ENCODE peak calls at places on chromosome 9, in nine cellular contexts. One of them, this sample, is unnamed.

GRCh38 chr9:117343416-117343815 is 71.4 kb downstream of the ASTN2 start:
- DNase-seq in cardiac fibroblast: no peak
- DNase-seq in nephron progenitor cell: no peak
- DNase-seq in K562: no peak
- DNase-seq in activated CD4-positive, alpha-beta T cell treated with anti-CD3 and anti-CD28 coated beads for 48 hours: no peak
- DNase-seq in cerebellar nuclear complex: no peak
- DNase-seq in Right ventricle myocardium inferior: no peak
- DNase-seq in type B pancreatic cell: no peak
- DNase-seq in stimulated activated effector memory CD8-positive, alpha-beta T cell treated with anti-CD3 and anti-CD28 coated beads, Interleukin-12 subunit alpha, Interleukin-12 subunit beta, amount 100 ng/mL, for 72 hours: no peak
- DNase-seq in this sample: no peak

GRCh38 chr9:91933556-91934352 is 16.3 kb downstream of the ROR2 start:
- DNase-seq in cardiac fibroblast: peak
- DNase-seq in nephron progenitor cell: no peak
- DNase-seq in K562: no peak
- DNase-seq in activated CD4-positive, alpha-beta T cell treated with anti-CD3 and anti-CD28 coated beads for 48 hours: no peak
- DNase-seq in cerebellar nuclear complex: no peak
- DNase-seq in Right ventricle myocardium inferior: no peak
- DNase-seq in type B pancreatic cell: no peak
- DNase-seq in stimulated activated effector memory CD8-positive, alpha-beta T cell treated with anti-CD3 and anti-CD28 coated beads, Interleukin-12 subunit alpha, Interleukin-12 subunit beta, amount 100 ng/mL, for 72 hours: no peak
- DNase-seq in this sample: no peak

GRCh38 chr9:37412431-37413151 is 9.9 kb upstream of the GRHPR start:
- DNase-seq in cardiac fibroblast: peak
- DNase-seq in nephron progenitor cell: no peak
- DNase-seq in K562: no peak
- DNase-seq in activated CD4-positive, alpha-beta T cell treated with anti-CD3 and anti-CD28 coated beads for 48 hours: no peak
- DNase-seq in cerebellar nuclear complex: no peak
- DNase-seq in Right ventricle myocardium inferior: no peak
- DNase-seq in type B pancreatic cell: no peak
- DNase-seq in stimulated activated effector memory CD8-positive, alpha-beta T cell treated with anti-CD3 and anti-CD28 coated beads, Interleukin-12 subunit alpha, Interleukin-12 subunit beta, amount 100 ng/mL, for 72 hours: no peak
- DNase-seq in this sample: no peak

GRCh38 chr9:137785704-137786161 is 91.8 kb upstream of the CACNA1B start:
- DNase-seq in cardiac fibroblast: no peak
- DNase-seq in nephron progenitor cell: no peak
- DNase-seq in K562: no peak
- DNase-seq in activated CD4-positive, alpha-beta T cell treated with anti-CD3 and anti-CD28 coated beads for 48 hours: no peak
- DNase-seq in cerebellar nuclear complex: no peak
- DNase-seq in Right ventricle myocardium inferior: no peak
- DNase-seq in type B pancreatic cell: no peak
- DNase-seq in stimulated activated effector memory CD8-positive, alpha-beta T cell treated with anti-CD3 and anti-CD28 coated beads, Interleukin-12 subunit alpha, Interleukin-12 subunit beta, amount 100 ng/mL, for 72 hours: no peak
- DNase-seq in this sample: peak

GRCh38 chr9:89850633-89851325 is 246.0 kb downstream of the GADD45G start:
- DNase-seq in cardiac fibroblast: peak
- DNase-seq in nephron progenitor cell: no peak
- DNase-seq in K562: no peak
- DNase-seq in activated CD4-positive, alpha-beta T cell treated with anti-CD3 and anti-CD28 coated beads for 48 hours: no peak
- DNase-seq in cerebellar nuclear complex: no peak
- DNase-seq in Right ventricle myocardium inferior: no peak
- DNase-seq in type B pancreatic cell: no peak
- DNase-seq in stimulated activated effector memory CD8-positive, alpha-beta T cell treated with anti-CD3 and anti-CD28 coated beads, Interleukin-12 subunit alpha, Interleukin-12 subunit beta, amount 100 ng/mL, for 72 hours: no peak
- DNase-seq in this sample: no peak

GRCh38 chr9:129109952-129110739 is 447 bp downstream of the CRAT start:
- DNase-seq in cardiac fibroblast: no peak
- DNase-seq in nephron progenitor cell: peak
- DNase-seq in K562: no peak
- DNase-seq in activated CD4-positive, alpha-beta T cell treated with anti-CD3 and anti-CD28 coated beads for 48 hours: no peak
- DNase-seq in cerebellar nuclear complex: no peak
- DNase-seq in Right ventricle myocardium inferior: peak
- DNase-seq in type B pancreatic cell: no peak
- DNase-seq in stimulated activated effector memory CD8-positive, alpha-beta T cell treated with anti-CD3 and anti-CD28 coated beads, Interleukin-12 subunit alpha, Interleukin-12 subunit beta, amount 100 ng/mL, for 72 hours: no peak
- DNase-seq in this sample: peak

GRCh38 chr9:95018099-95018927 is 291.8 kb downstream of the AOPEP start:
- DNase-seq in cardiac fibroblast: peak
- DNase-seq in nephron progenitor cell: no peak
- DNase-seq in K562: no peak
- DNase-seq in activated CD4-positive, alpha-beta T cell treated with anti-CD3 and anti-CD28 coated beads for 48 hours: peak
- DNase-seq in cerebellar nuclear complex: no peak
- DNase-seq in Right ventricle myocardium inferior: no peak
- DNase-seq in type B pancreatic cell: no peak
- DNase-seq in stimulated activated effector memory CD8-positive, alpha-beta T cell treated with anti-CD3 and anti-CD28 coated beads, Interleukin-12 subunit alpha, Interleukin-12 subunit beta, amount 100 ng/mL, for 72 hours: no peak
- DNase-seq in this sample: peak

GRCh38 chr9:94717656-94718225 is 8.8 kb upstream of the AOPEP start:
- DNase-seq in cardiac fibroblast: peak
- DNase-seq in nephron progenitor cell: no peak
- DNase-seq in K562: no peak
- DNase-seq in activated CD4-positive, alpha-beta T cell treated with anti-CD3 and anti-CD28 coated beads for 48 hours: no peak
- DNase-seq in cerebellar nuclear complex: no peak
- DNase-seq in Right ventricle myocardium inferior: no peak
- DNase-seq in type B pancreatic cell: no peak
- DNase-seq in stimulated activated effector memory CD8-positive, alpha-beta T cell treated with anti-CD3 and anti-CD28 coated beads, Interleukin-12 subunit alpha, Interleukin-12 subunit beta, amount 100 ng/mL, for 72 hours: no peak
- DNase-seq in this sample: no peak

GRCh38 chr9:136543280-136543679 is 2.6 kb downstream of the NOTCH1 start:
- DNase-seq in cardiac fibroblast: no peak
- DNase-seq in nephron progenitor cell: no peak
- DNase-seq in K562: no peak
- DNase-seq in activated CD4-positive, alpha-beta T cell treated with anti-CD3 and anti-CD28 coated beads for 48 hours: no peak
- DNase-seq in cerebellar nuclear complex: no peak
- DNase-seq in Right ventricle myocardium inferior: no peak
- DNase-seq in type B pancreatic cell: no peak
- DNase-seq in stimulated activated effector memory CD8-positive, alpha-beta T cell treated with anti-CD3 and anti-CD28 coated beads, Interleukin-12 subunit alpha, Interleukin-12 subunit beta, amount 100 ng/mL, for 72 hours: no peak
- DNase-seq in this sample: no peak

GRCh38 chr9:110545705-110546104 is 33.8 kb downstream of the SVEP1 start:
- DNase-seq in cardiac fibroblast: no peak
- DNase-seq in nephron progenitor cell: no peak
- DNase-seq in K562: no peak
- DNase-seq in activated CD4-positive, alpha-beta T cell treated with anti-CD3 and anti-CD28 coated beads for 48 hours: no peak
- DNase-seq in cerebellar nuclear complex: no peak
- DNase-seq in Right ventricle myocardium inferior: no peak
- DNase-seq in type B pancreatic cell: no peak
- DNase-seq in stimulated activated effector memory CD8-positive, alpha-beta T cell treated with anti-CD3 and anti-CD28 coated beads, Interleukin-12 subunit alpha, Interleukin-12 subunit beta, amount 100 ng/mL, for 72 hours: no peak
- DNase-seq in this sample: no peak

GRCh38 chr9:137502008-137502913 is 43.1 kb upstream of the NSMF start:
- DNase-seq in cardiac fibroblast: no peak
- DNase-seq in nephron progenitor cell: no peak
- DNase-seq in K562: peak
- DNase-seq in activated CD4-positive, alpha-beta T cell treated with anti-CD3 and anti-CD28 coated beads for 48 hours: peak
- DNase-seq in cerebellar nuclear complex: no peak
- DNase-seq in Right ventricle myocardium inferior: no peak
- DNase-seq in type B pancreatic cell: no peak
- DNase-seq in stimulated activated effector memory CD8-positive, alpha-beta T cell treated with anti-CD3 and anti-CD28 coated beads, Interleukin-12 subunit alpha, Interleukin-12 subunit beta, amount 100 ng/mL, for 72 hours: no peak
- DNase-seq in this sample: no peak

GRCh38 chr9:107274953-107275422 is 8.1 kb upstream of the RAD23B start:
- DNase-seq in cardiac fibroblast: peak
- DNase-seq in nephron progenitor cell: no peak
- DNase-seq in K562: no peak
- DNase-seq in activated CD4-positive, alpha-beta T cell treated with anti-CD3 and anti-CD28 coated beads for 48 hours: no peak
- DNase-seq in cerebellar nuclear complex: no peak
- DNase-seq in Right ventricle myocardium inferior: no peak
- DNase-seq in type B pancreatic cell: no peak
- DNase-seq in stimulated activated effector memory CD8-positive, alpha-beta T cell treated with anti-CD3 and anti-CD28 coated beads, Interleukin-12 subunit alpha, Interleukin-12 subunit beta, amount 100 ng/mL, for 72 hours: no peak
- DNase-seq in this sample: no peak

GRCh38 chr9:126827227-126827626 is 22.4 kb downstream of the ZBTB43 start:
- DNase-seq in cardiac fibroblast: no peak
- DNase-seq in nephron progenitor cell: no peak
- DNase-seq in K562: no peak
- DNase-seq in activated CD4-positive, alpha-beta T cell treated with anti-CD3 and anti-CD28 coated beads for 48 hours: no peak
- DNase-seq in cerebellar nuclear complex: no peak
- DNase-seq in Right ventricle myocardium inferior: no peak
- DNase-seq in type B pancreatic cell: no peak
- DNase-seq in stimulated activated effector memory CD8-positive, alpha-beta T cell treated with anti-CD3 and anti-CD28 coated beads, Interleukin-12 subunit alpha, Interleukin-12 subunit beta, amount 100 ng/mL, for 72 hours: no peak
- DNase-seq in this sample: no peak

GRCh38 chr9:83208065-83208850 is 145.3 kb upstream of the RASEF start:
- DNase-seq in cardiac fibroblast: peak
- DNase-seq in nephron progenitor cell: no peak
- DNase-seq in K562: no peak
- DNase-seq in activated CD4-positive, alpha-beta T cell treated with anti-CD3 and anti-CD28 coated beads for 48 hours: no peak
- DNase-seq in cerebellar nuclear complex: no peak
- DNase-seq in Right ventricle myocardium inferior: no peak
- DNase-seq in type B pancreatic cell: no peak
- DNase-seq in stimulated activated effector memory CD8-positive, alpha-beta T cell treated with anti-CD3 and anti-CD28 coated beads, Interleukin-12 subunit alpha, Interleukin-12 subunit beta, amount 100 ng/mL, for 72 hours: no peak
- DNase-seq in this sample: no peak

GRCh38 chr9:98057095-98057799 is 715 bp downstream of the NANS start:
- DNase-seq in cardiac fibroblast: peak
- DNase-seq in nephron progenitor cell: no peak
- DNase-seq in K562: no peak
- DNase-seq in activated CD4-positive, alpha-beta T cell treated with anti-CD3 and anti-CD28 coated beads for 48 hours: peak
- DNase-seq in cerebellar nuclear complex: no peak
- DNase-seq in Right ventricle myocardium inferior: no peak
- DNase-seq in type B pancreatic cell: no peak
- DNase-seq in stimulated activated effector memory CD8-positive, alpha-beta T cell treated with anti-CD3 and anti-CD28 coated beads, Interleukin-12 subunit alpha, Interleukin-12 subunit beta, amount 100 ng/mL, for 72 hours: no peak
- DNase-seq in this sample: no peak

GRCh38 chr9:110714314-110714713 is 45.7 kb downstream of the MUSK start:
- DNase-seq in cardiac fibroblast: no peak
- DNase-seq in nephron progenitor cell: peak
- DNase-seq in K562: no peak
- DNase-seq in activated CD4-positive, alpha-beta T cell treated with anti-CD3 and anti-CD28 coated beads for 48 hours: no peak
- DNase-seq in cerebellar nuclear complex: no peak
- DNase-seq in Right ventricle myocardium inferior: no peak
- DNase-seq in type B pancreatic cell: no peak
- DNase-seq in stimulated activated effector memory CD8-positive, alpha-beta T cell treated with anti-CD3 and anti-CD28 coated beads, Interleukin-12 subunit alpha, Interleukin-12 subunit beta, amount 100 ng/mL, for 72 hours: no peak
- DNase-seq in this sample: no peak

GRCh38 chr9:96222132-96222531 is 79.8 kb downstream of the HSD17B3 start:
- DNase-seq in cardiac fibroblast: peak
- DNase-seq in nephron progenitor cell: no peak
- DNase-seq in K562: peak
- DNase-seq in activated CD4-positive, alpha-beta T cell treated with anti-CD3 and anti-CD28 coated beads for 48 hours: no peak
- DNase-seq in cerebellar nuclear complex: no peak
- DNase-seq in Right ventricle myocardium inferior: no peak
- DNase-seq in type B pancreatic cell: no peak
- DNase-seq in stimulated activated effector memory CD8-positive, alpha-beta T cell treated with anti-CD3 and anti-CD28 coated beads, Interleukin-12 subunit alpha, Interleukin-12 subunit beta, amount 100 ng/mL, for 72 hours: no peak
- DNase-seq in this sample: no peak

GRCh38 chr9:33116855-33117254 is 40.4 kb upstream of the SMU1 start:
- DNase-seq in cardiac fibroblast: no peak
- DNase-seq in nephron progenitor cell: no peak
- DNase-seq in K562: no peak
- DNase-seq in activated CD4-positive, alpha-beta T cell treated with anti-CD3 and anti-CD28 coated beads for 48 hours: no peak
- DNase-seq in cerebellar nuclear complex: no peak
- DNase-seq in Right ventricle myocardium inferior: no peak
- DNase-seq in type B pancreatic cell: no peak
- DNase-seq in stimulated activated effector memory CD8-positive, alpha-beta T cell treated with anti-CD3 and anti-CD28 coated beads, Interleukin-12 subunit alpha, Interleukin-12 subunit beta, amount 100 ng/mL, for 72 hours: no peak
- DNase-seq in this sample: no peak

GRCh38 chr9:35688558-35689350 is 971 bp downstream of the TPM2 start:
- DNase-seq in cardiac fibroblast: peak
- DNase-seq in nephron progenitor cell: peak
- DNase-seq in K562: no peak
- DNase-seq in activated CD4-positive, alpha-beta T cell treated with anti-CD3 and anti-CD28 coated beads for 48 hours: no peak
- DNase-seq in cerebellar nuclear complex: no peak
- DNase-seq in Right ventricle myocardium inferior: no peak
- DNase-seq in type B pancreatic cell: no peak
- DNase-seq in stimulated activated effector memory CD8-positive, alpha-beta T cell treated with anti-CD3 and anti-CD28 coated beads, Interleukin-12 subunit alpha, Interleukin-12 subunit beta, amount 100 ng/mL, for 72 hours: no peak
- DNase-seq in this sample: peak

GRCh38 chr9:130183133-130183762 is 11.0 kb downstream of the NCS1 start:
- DNase-seq in cardiac fibroblast: peak
- DNase-seq in nephron progenitor cell: no peak
- DNase-seq in K562: no peak
- DNase-seq in activated CD4-positive, alpha-beta T cell treated with anti-CD3 and anti-CD28 coated beads for 48 hours: no peak
- DNase-seq in cerebellar nuclear complex: no peak
- DNase-seq in Right ventricle myocardium inferior: no peak
- DNase-seq in type B pancreatic cell: peak
- DNase-seq in stimulated activated effector memory CD8-positive, alpha-beta T cell treated with anti-CD3 and anti-CD28 coated beads, Interleukin-12 subunit alpha, Interleukin-12 subunit beta, amount 100 ng/mL, for 72 hours: no peak
- DNase-seq in this sample: peak

GRCh38 chr9:121380941-121381340 is 10.9 kb upstream of the STOM start:
- DNase-seq in cardiac fibroblast: no peak
- DNase-seq in nephron progenitor cell: no peak
- DNase-seq in K562: no peak
- DNase-seq in activated CD4-positive, alpha-beta T cell treated with anti-CD3 and anti-CD28 coated beads for 48 hours: no peak
- DNase-seq in cerebellar nuclear complex: no peak
- DNase-seq in Right ventricle myocardium inferior: no peak
- DNase-seq in type B pancreatic cell: no peak
- DNase-seq in stimulated activated effector memory CD8-positive, alpha-beta T cell treated with anti-CD3 and anti-CD28 coated beads, Interleukin-12 subunit alpha, Interleukin-12 subunit beta, amount 100 ng/mL, for 72 hours: no peak
- DNase-seq in this sample: no peak

GRCh38 chr9:98742325-98743280 is 33.9 kb upstream of the GABBR2 start:
- DNase-seq in cardiac fibroblast: peak
- DNase-seq in nephron progenitor cell: no peak
- DNase-seq in K562: no peak
- DNase-seq in activated CD4-positive, alpha-beta T cell treated with anti-CD3 and anti-CD28 coated beads for 48 hours: no peak
- DNase-seq in cerebellar nuclear complex: no peak
- DNase-seq in Right ventricle myocardium inferior: no peak
- DNase-seq in type B pancreatic cell: no peak
- DNase-seq in stimulated activated effector memory CD8-positive, alpha-beta T cell treated with anti-CD3 and anti-CD28 coated beads, Interleukin-12 subunit alpha, Interleukin-12 subunit beta, amount 100 ng/mL, for 72 hours: no peak
- DNase-seq in this sample: no peak

GRCh38 chr9:83385317-83385716 is 152.9 kb downstream of the FRMD3 start:
- DNase-seq in cardiac fibroblast: no peak
- DNase-seq in nephron progenitor cell: no peak
- DNase-seq in K562: no peak
- DNase-seq in activated CD4-positive, alpha-beta T cell treated with anti-CD3 and anti-CD28 coated beads for 48 hours: no peak
- DNase-seq in cerebellar nuclear complex: no peak
- DNase-seq in Right ventricle myocardium inferior: no peak
- DNase-seq in type B pancreatic cell: no peak
- DNase-seq in stimulated activated effector memory CD8-positive, alpha-beta T cell treated with anti-CD3 and anti-CD28 coated beads, Interleukin-12 subunit alpha, Interleukin-12 subunit beta, amount 100 ng/mL, for 72 hours: no peak
- DNase-seq in this sample: no peak

GRCh38 chr9:70594546-70594945 is 180.1 kb upstream of the KLF9 start:
- DNase-seq in cardiac fibroblast: no peak
- DNase-seq in nephron progenitor cell: no peak
- DNase-seq in K562: no peak
- DNase-seq in activated CD4-positive, alpha-beta T cell treated with anti-CD3 and anti-CD28 coated beads for 48 hours: no peak
- DNase-seq in cerebellar nuclear complex: no peak
- DNase-seq in Right ventricle myocardium inferior: no peak
- DNase-seq in type B pancreatic cell: no peak
- DNase-seq in stimulated activated effector memory CD8-positive, alpha-beta T cell treated with anti-CD3 and anti-CD28 coated beads, Interleukin-12 subunit alpha, Interleukin-12 subunit beta, amount 100 ng/mL, for 72 hours: no peak
- DNase-seq in this sample: no peak

GRCh38 chr9:76414656-76415055 is 20.4 kb upstream of the RFK start:
- DNase-seq in cardiac fibroblast: peak
- DNase-seq in nephron progenitor cell: no peak
- DNase-seq in K562: no peak
- DNase-seq in activated CD4-positive, alpha-beta T cell treated with anti-CD3 and anti-CD28 coated beads for 48 hours: no peak
- DNase-seq in cerebellar nuclear complex: no peak
- DNase-seq in Right ventricle myocardium inferior: no peak
- DNase-seq in type B pancreatic cell: no peak
- DNase-seq in stimulated activated effector memory CD8-positive, alpha-beta T cell treated with anti-CD3 and anti-CD28 coated beads, Interleukin-12 subunit alpha, Interleukin-12 subunit beta, amount 100 ng/mL, for 72 hours: no peak
- DNase-seq in this sample: no peak

GRCh38 chr9:109468927-109469326 is 29.2 kb downstream of the PTPN3 start:
- DNase-seq in cardiac fibroblast: no peak
- DNase-seq in nephron progenitor cell: no peak
- DNase-seq in K562: no peak
- DNase-seq in activated CD4-positive, alpha-beta T cell treated with anti-CD3 and anti-CD28 coated beads for 48 hours: no peak
- DNase-seq in cerebellar nuclear complex: no peak
- DNase-seq in Right ventricle myocardium inferior: no peak
- DNase-seq in type B pancreatic cell: no peak
- DNase-seq in stimulated activated effector memory CD8-positive, alpha-beta T cell treated with anti-CD3 and anti-CD28 coated beads, Interleukin-12 subunit alpha, Interleukin-12 subunit beta, amount 100 ng/mL, for 72 hours: no peak
- DNase-seq in this sample: no peak

GRCh38 chr9:7756088-7756487 is 43.5 kb downstream of the DMAC1 start:
- DNase-seq in cardiac fibroblast: no peak
- DNase-seq in nephron progenitor cell: no peak
- DNase-seq in K562: no peak
- DNase-seq in activated CD4-positive, alpha-beta T cell treated with anti-CD3 and anti-CD28 coated beads for 48 hours: peak
- DNase-seq in cerebellar nuclear complex: no peak
- DNase-seq in Right ventricle myocardium inferior: no peak
- DNase-seq in type B pancreatic cell: no peak
- DNase-seq in stimulated activated effector memory CD8-positive, alpha-beta T cell treated with anti-CD3 and anti-CD28 coated beads, Interleukin-12 subunit alpha, Interleukin-12 subunit beta, amount 100 ng/mL, for 72 hours: no peak
- DNase-seq in this sample: no peak

GRCh38 chr9:17437813-17438212 is 141.1 kb upstream of the SH3GL2 start:
- DNase-seq in cardiac fibroblast: no peak
- DNase-seq in nephron progenitor cell: no peak
- DNase-seq in K562: no peak
- DNase-seq in activated CD4-positive, alpha-beta T cell treated with anti-CD3 and anti-CD28 coated beads for 48 hours: no peak
- DNase-seq in cerebellar nuclear complex: no peak
- DNase-seq in Right ventricle myocardium inferior: no peak
- DNase-seq in type B pancreatic cell: no peak
- DNase-seq in stimulated activated effector memory CD8-positive, alpha-beta T cell treated with anti-CD3 and anti-CD28 coated beads, Interleukin-12 subunit alpha, Interleukin-12 subunit beta, amount 100 ng/mL, for 72 hours: no peak
- DNase-seq in this sample: no peak

GRCh38 chr9:104906441-104907277 is 21.3 kb downstream of the ABCA1 start:
- DNase-seq in cardiac fibroblast: peak
- DNase-seq in nephron progenitor cell: no peak
- DNase-seq in K562: no peak
- DNase-seq in activated CD4-positive, alpha-beta T cell treated with anti-CD3 and anti-CD28 coated beads for 48 hours: no peak
- DNase-seq in cerebellar nuclear complex: no peak
- DNase-seq in Right ventricle myocardium inferior: no peak
- DNase-seq in type B pancreatic cell: no peak
- DNase-seq in stimulated activated effector memory CD8-positive, alpha-beta T cell treated with anti-CD3 and anti-CD28 coated beads, Interleukin-12 subunit alpha, Interleukin-12 subunit beta, amount 100 ng/mL, for 72 hours: no peak
- DNase-seq in this sample: no peak

GRCh38 chr9:93261735-93262523 is 78.0 kb downstream of the WNK2 start:
- DNase-seq in cardiac fibroblast: no peak
- DNase-seq in nephron progenitor cell: no peak
- DNase-seq in K562: no peak
- DNase-seq in activated CD4-positive, alpha-beta T cell treated with anti-CD3 and anti-CD28 coated beads for 48 hours: no peak
- DNase-seq in cerebellar nuclear complex: no peak
- DNase-seq in Right ventricle myocardium inferior: peak
- DNase-seq in type B pancreatic cell: peak
- DNase-seq in stimulated activated effector memory CD8-positive, alpha-beta T cell treated with anti-CD3 and anti-CD28 coated beads, Interleukin-12 subunit alpha, Interleukin-12 subunit beta, amount 100 ng/mL, for 72 hours: no peak
- DNase-seq in this sample: peak

GRCh38 chr9:83312543-83312942 is 225.7 kb downstream of the FRMD3 start:
- DNase-seq in cardiac fibroblast: no peak
- DNase-seq in nephron progenitor cell: no peak
- DNase-seq in K562: no peak
- DNase-seq in activated CD4-positive, alpha-beta T cell treated with anti-CD3 and anti-CD28 coated beads for 48 hours: no peak
- DNase-seq in cerebellar nuclear complex: no peak
- DNase-seq in Right ventricle myocardium inferior: no peak
- DNase-seq in type B pancreatic cell: no peak
- DNase-seq in stimulated activated effector memory CD8-positive, alpha-beta T cell treated with anti-CD3 and anti-CD28 coated beads, Interleukin-12 subunit alpha, Interleukin-12 subunit beta, amount 100 ng/mL, for 72 hours: no peak
- DNase-seq in this sample: no peak

This sample was measured in kidney.